ENCODE peak calls at places on chromosomes 1 and 21, in eight cellular contexts. One of them, this sample, is unnamed.

GRCh38 chr1:6581561-6582305 is 1.9 kb downstream of the ZBTB48 start:
- DNase-seq in psoas muscle: no peak
- DNase-seq in heart right ventricle: no peak
- DNase-seq in PC-9: no peak
- DNase-seq in choroid plexus epithelial cell: no peak
- DNase-seq in uterus: no peak
- DNase-seq in H1: no peak
- DNase-seq in heart left ventricle: no peak
- DNase-seq in this sample: peak; percentile 37

GRCh38 chr21:21034046-21034445 is 35.8 kb downstream of the NCAM2 start:
- DNase-seq in heart left ventricle: no peak
- DNase-seq in heart right ventricle: no peak
- DNase-seq in uterus: no peak
- DNase-seq in H1: no peak
- DNase-seq in choroid plexus epithelial cell: no peak
- DNase-seq in PC-9: no peak
- DNase-seq in psoas muscle: no peak
- DNase-seq in this sample: peak; percentile 53

GRCh38 chr1:95340056-95340455 is 106.0 kb downstream of the RWDD3 start:
- DNase-seq in psoas muscle: no peak
- DNase-seq in uterus: no peak
- DNase-seq in H1: no peak
- DNase-seq in heart left ventricle: no peak
- DNase-seq in heart right ventricle: peak; percentile 49
- DNase-seq in choroid plexus epithelial cell: no peak
- DNase-seq in PC-9: no peak
- DNase-seq in this sample: no peak

GRCh38 chr1:218585565-218586184 is 240.5 kb downstream of the TGFB2 start:
- DNase-seq in uterus: no peak
- DNase-seq in heart left ventricle: no peak
- DNase-seq in choroid plexus epithelial cell: peak; percentile 85
- DNase-seq in heart right ventricle: peak; percentile 6
- DNase-seq in PC-9: peak; percentile 63
- DNase-seq in psoas muscle: no peak
- DNase-seq in H1: peak; percentile 57
- DNase-seq in this sample: peak; percentile 95

GRCh38 chr1:155128755-155129473 is 1.2 kb downstream of the EFNA1 start:
- DNase-seq in PC-9: peak; percentile 58
- DNase-seq in heart right ventricle: peak; percentile 77
- DNase-seq in uterus: no peak
- DNase-seq in H1: no peak
- DNase-seq in psoas muscle: peak; percentile 26
- DNase-seq in heart left ventricle: peak; percentile 59
- DNase-seq in choroid plexus epithelial cell: no peak
- DNase-seq in this sample: peak; percentile 75

GRCh38 chr1:53442297-53442696 is 16.9 kb upstream of the DMRTB1 start:
- DNase-seq in heart right ventricle: no peak
- DNase-seq in uterus: no peak
- DNase-seq in PC-9: no peak
- DNase-seq in H1: no peak
- DNase-seq in choroid plexus epithelial cell: peak; percentile 84
- DNase-seq in heart left ventricle: no peak
- DNase-seq in psoas muscle: no peak
- DNase-seq in this sample: peak; percentile 42

GRCh38 chr1:55138740-55139283 is 76.4 kb downstream of the USP24 start:
- DNase-seq in PC-9: no peak
- DNase-seq in uterus: no peak
- DNase-seq in H1: no peak
- DNase-seq in heart left ventricle: no peak
- DNase-seq in choroid plexus epithelial cell: no peak
- DNase-seq in psoas muscle: no peak
- DNase-seq in heart right ventricle: no peak
- DNase-seq in this sample: no peak

GRCh38 chr1:59422921-59423575 is 126.2 kb downstream of the FGGY start:
- DNase-seq in choroid plexus epithelial cell: peak; percentile 66
- DNase-seq in heart right ventricle: peak; percentile 72
- DNase-seq in psoas muscle: peak; percentile 74
- DNase-seq in heart left ventricle: peak; percentile 77
- DNase-seq in uterus: peak; percentile 54
- DNase-seq in H1: no peak
- DNase-seq in PC-9: no peak
- DNase-seq in this sample: peak; percentile 85

GRCh38 chr1:35379317-35380000 is 111.0 kb downstream of the ZMYM4 start:
- DNase-seq in H1: no peak
- DNase-seq in choroid plexus epithelial cell: no peak
- DNase-seq in psoas muscle: no peak
- DNase-seq in heart right ventricle: no peak
- DNase-seq in uterus: no peak
- DNase-seq in PC-9: no peak
- DNase-seq in heart left ventricle: no peak
- DNase-seq in this sample: no peak

GRCh38 chr1:186722711-186723309 is 42.6 kb upstream of the PTGS2 start:
- DNase-seq in psoas muscle: no peak
- DNase-seq in uterus: no peak
- DNase-seq in H1: no peak
- DNase-seq in heart left ventricle: no peak
- DNase-seq in choroid plexus epithelial cell: peak; percentile 79
- DNase-seq in PC-9: peak; percentile 44
- DNase-seq in heart right ventricle: peak; percentile 14
- DNase-seq in this sample: peak; percentile 81

GRCh38 chr1:224592636-224593579 is 23.2 kb upstream of the CNIH3 start:
- DNase-seq in psoas muscle: peak; percentile 19
- DNase-seq in heart right ventricle: no peak
- DNase-seq in heart left ventricle: no peak
- DNase-seq in H1: no peak
- DNase-seq in choroid plexus epithelial cell: peak; percentile 90
- DNase-seq in uterus: no peak
- DNase-seq in PC-9: no peak
- DNase-seq in this sample: peak; percentile 86

GRCh38 chr21:44548381-44548780 is 2.9 kb downstream of the KRTAP10-2 start:
- DNase-seq in psoas muscle: no peak
- DNase-seq in heart right ventricle: no peak
- DNase-seq in H1: no peak
- DNase-seq in PC-9: no peak
- DNase-seq in heart left ventricle: no peak
- DNase-seq in uterus: no peak
- DNase-seq in choroid plexus epithelial cell: no peak
- DNase-seq in this sample: no peak

GRCh38 chr1:169089776-169090175 is 16.7 kb upstream of the ATP1B1 start:
- DNase-seq in choroid plexus epithelial cell: no peak
- DNase-seq in uterus: no peak
- DNase-seq in psoas muscle: no peak
- DNase-seq in heart left ventricle: no peak
- DNase-seq in PC-9: no peak
- DNase-seq in heart right ventricle: no peak
- DNase-seq in H1: no peak
- DNase-seq in this sample: no peak

GRCh38 chr1:169087876-169088275 is 18.6 kb upstream of the ATP1B1 start:
- DNase-seq in choroid plexus epithelial cell: no peak
- DNase-seq in H1: no peak
- DNase-seq in heart right ventricle: no peak
- DNase-seq in PC-9: no peak
- DNase-seq in uterus: no peak
- DNase-seq in heart left ventricle: no peak
- DNase-seq in psoas muscle: no peak
- DNase-seq in this sample: no peak

GRCh38 chr1:169091480-169091941 is 15.0 kb upstream of the ATP1B1 start:
- DNase-seq in choroid plexus epithelial cell: no peak
- DNase-seq in heart left ventricle: no peak
- DNase-seq in heart right ventricle: no peak
- DNase-seq in uterus: no peak
- DNase-seq in PC-9: no peak
- DNase-seq in H1: no peak
- DNase-seq in psoas muscle: no peak
- DNase-seq in this sample: no peak

GRCh38 chr1:169090900-169091311 is 15.6 kb upstream of the ATP1B1 start:
- DNase-seq in psoas muscle: no peak
- DNase-seq in H1: no peak
- DNase-seq in uterus: no peak
- DNase-seq in heart left ventricle: no peak
- DNase-seq in heart right ventricle: no peak
- DNase-seq in choroid plexus epithelial cell: no peak
- DNase-seq in PC-9: no peak
- DNase-seq in this sample: no peak

DNA sequence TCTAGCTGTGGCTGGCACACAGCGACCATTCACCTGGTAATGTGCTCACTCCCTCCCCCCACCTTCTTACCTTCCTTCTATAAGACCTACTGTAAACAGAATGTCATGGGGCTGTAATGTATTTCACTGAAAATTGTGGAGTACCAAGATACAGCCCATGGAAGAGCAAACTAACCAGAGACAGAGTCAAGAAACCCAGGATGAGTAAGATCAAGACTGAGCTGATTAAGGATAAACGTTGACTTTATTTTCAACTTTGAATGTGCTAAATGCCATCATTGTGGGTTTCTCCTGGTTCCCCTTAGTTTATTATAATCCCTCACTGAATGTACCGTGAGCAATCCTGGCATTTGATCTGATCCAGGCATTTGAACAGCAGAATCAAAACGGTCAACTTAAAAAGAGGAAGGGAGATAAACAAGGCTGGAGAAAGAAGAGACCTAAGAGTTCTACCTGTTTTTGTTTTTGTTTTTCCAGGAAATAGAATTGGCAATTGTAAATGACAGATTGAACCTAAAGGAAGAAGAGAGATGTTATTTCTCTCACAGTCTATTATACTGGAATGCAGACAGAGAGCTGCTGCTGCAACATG is 16.1 kb upstream of the ATP1B1 start:
- DNase-seq in choroid plexus epithelial cell: no peak
- DNase-seq in PC-9: no peak
- DNase-seq in uterus: no peak
- DNase-seq in heart left ventricle: no peak
- DNase-seq in H1: no peak
- DNase-seq in psoas muscle: no peak
- DNase-seq in heart right ventricle: no peak
- DNase-seq in this sample: no peak
- TF ChIP-seq CTCF in choroid plexus epithelial cell: no peak
- TF ChIP-seq CTCF in PC-9: no peak
- TF ChIP-seq CTCF in uterus: no peak
- TF ChIP-seq CTCF in heart left ventricle: no peak
- TF ChIP-seq CTCF in H1: no peak
- TF ChIP-seq CTCF in psoas muscle: no peak
- TF ChIP-seq CTCF in heart right ventricle: no peak
- TF ChIP-seq CTCF in this sample: no peak

DNA sequence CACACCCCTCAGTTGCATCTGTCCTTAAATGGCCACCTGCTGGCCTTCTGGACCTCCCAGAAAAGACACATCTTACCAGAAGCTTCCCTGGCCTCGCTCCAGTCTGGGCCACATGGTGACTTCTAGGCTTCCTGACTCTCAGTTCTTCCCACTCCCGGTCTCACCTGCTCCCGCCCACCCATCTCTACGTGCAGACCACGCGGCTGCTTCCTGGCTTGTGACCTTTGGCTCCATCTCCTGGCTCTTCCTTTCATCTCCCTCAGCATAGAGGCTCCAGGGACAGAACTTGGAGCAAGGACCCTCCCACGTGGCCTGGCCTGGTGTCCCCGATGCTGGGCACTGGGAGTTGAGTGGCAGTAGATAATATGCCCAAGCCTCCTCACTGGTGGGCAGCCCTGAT is 124.9 kb upstream of the IRF2BP2 start:
- DNase-seq in choroid plexus epithelial cell: no peak
- DNase-seq in heart right ventricle: no peak
- DNase-seq in psoas muscle: no peak
- DNase-seq in uterus: no peak
- DNase-seq in heart left ventricle: no peak
- DNase-seq in H1: no peak
- DNase-seq in PC-9: no peak
- DNase-seq in this sample: no peak
- TF ChIP-seq CTCF in choroid plexus epithelial cell: no peak
- TF ChIP-seq CTCF in heart right ventricle: no peak
- TF ChIP-seq CTCF in psoas muscle: no peak
- TF ChIP-seq CTCF in uterus: no peak
- TF ChIP-seq CTCF in heart left ventricle: no peak
- TF ChIP-seq CTCF in H1: no peak
- TF ChIP-seq CTCF in PC-9: no peak
- TF ChIP-seq CTCF in this sample: no peak

DNA sequence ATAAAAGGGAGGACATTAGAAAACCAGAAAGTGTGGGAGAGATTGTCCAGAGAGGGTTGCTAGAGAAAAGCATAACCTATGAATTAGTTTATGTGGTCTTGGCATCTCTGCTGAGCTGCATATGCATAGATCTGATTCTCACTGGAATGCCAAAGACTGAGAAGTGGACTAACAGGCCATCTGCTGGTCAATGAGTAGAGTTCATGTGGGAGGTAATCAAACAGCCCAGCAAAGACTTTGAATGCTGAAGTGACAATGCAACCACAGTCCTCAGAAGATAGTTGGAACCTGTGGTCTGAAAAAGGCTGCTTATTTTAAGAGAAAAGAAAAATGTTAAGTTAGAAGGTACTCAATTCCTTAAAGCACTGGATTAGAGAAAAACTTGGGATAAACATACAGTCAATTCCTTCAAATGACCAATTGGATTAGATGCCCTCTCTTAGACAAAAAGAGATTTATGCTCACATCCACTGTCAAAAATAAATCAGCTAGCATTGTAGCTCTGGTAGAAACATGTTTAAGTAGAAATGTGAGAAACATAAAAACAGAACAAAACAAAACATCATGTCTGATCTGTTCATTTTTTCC is 382.8 kb downstream of the AMY1C start:
- DNase-seq in heart right ventricle: no peak
- DNase-seq in PC-9: peak; percentile 45
- DNase-seq in uterus: no peak
- DNase-seq in H1: no peak
- DNase-seq in heart left ventricle: no peak
- DNase-seq in psoas muscle: no peak
- DNase-seq in choroid plexus epithelial cell: peak; percentile 11
- DNase-seq in this sample: peak; percentile 63
- TF ChIP-seq CTCF in heart right ventricle: peak; percentile 24
- TF ChIP-seq CTCF in PC-9: peak; percentile 82
- TF ChIP-seq CTCF in uterus: no peak
- TF ChIP-seq CTCF in H1: no peak
- TF ChIP-seq CTCF in heart left ventricle: no peak
- TF ChIP-seq CTCF in psoas muscle: peak; percentile 37
- TF ChIP-seq CTCF in choroid plexus epithelial cell: peak; percentile 24
- TF ChIP-seq CTCF in this sample: peak; percentile 53

DNA sequence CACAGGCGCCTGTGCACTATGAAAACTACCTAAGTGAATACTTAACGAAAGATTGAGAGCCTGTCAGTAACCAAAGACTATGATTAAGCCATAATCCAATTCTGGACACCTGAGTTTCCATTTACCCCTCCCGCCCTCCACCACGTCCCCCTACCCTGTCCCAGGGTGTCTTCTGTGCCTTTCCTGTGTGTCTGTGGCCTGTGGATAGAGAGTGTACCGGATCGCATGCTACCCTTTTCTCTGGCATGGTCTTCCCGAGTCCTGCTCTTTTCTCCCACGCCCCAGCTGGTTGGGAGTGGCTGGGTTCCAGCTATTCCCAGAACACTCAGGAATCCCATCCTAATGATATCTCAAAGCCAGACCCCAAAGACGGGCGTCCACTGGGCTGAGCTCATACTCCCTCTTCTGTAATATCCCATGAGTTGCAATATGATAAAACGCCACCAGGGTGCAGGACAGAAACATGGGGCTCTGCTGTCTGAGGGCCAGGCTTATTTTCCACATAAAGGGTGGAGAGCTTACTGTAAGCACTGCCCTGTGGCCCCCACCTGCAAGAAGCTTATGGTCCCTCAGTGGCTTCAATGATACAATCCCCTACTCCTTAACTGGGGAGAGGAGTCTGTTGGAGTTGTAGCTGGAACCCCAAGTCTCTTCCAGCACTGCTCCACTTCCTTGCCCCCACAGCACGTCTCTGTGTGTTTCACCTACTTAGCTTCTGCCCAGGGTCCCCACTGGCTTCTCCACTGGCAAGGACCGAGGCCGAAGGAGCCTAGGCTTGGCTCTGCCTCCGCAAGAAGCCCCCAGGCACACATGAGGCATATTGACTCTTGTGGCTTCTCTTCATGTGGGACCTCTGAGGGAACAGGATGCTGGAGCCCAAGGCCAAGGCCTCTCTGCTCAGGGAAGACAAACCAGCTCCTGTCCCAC is 17.6 kb upstream of the ALX3 start:
- DNase-seq in heart left ventricle: no peak
- DNase-seq in H1: no peak
- DNase-seq in psoas muscle: no peak
- DNase-seq in heart right ventricle: peak; percentile 65
- DNase-seq in uterus: no peak
- DNase-seq in PC-9: peak; percentile 60
- DNase-seq in choroid plexus epithelial cell: peak; percentile 79
- DNase-seq in this sample: peak; percentile 70
- TF ChIP-seq CTCF in heart left ventricle: peak; percentile 72
- TF ChIP-seq CTCF in H1: peak; percentile 52
- TF ChIP-seq CTCF in psoas muscle: peak; percentile 69
- TF ChIP-seq CTCF in heart right ventricle: peak; percentile 77
- TF ChIP-seq CTCF in uterus: peak; percentile 56
- TF ChIP-seq CTCF in PC-9: peak; percentile 95
- TF ChIP-seq CTCF in choroid plexus epithelial cell: peak; percentile 81
- TF ChIP-seq CTCF in this sample: peak; percentile 65

This sample was measured in MCF 10A.